ENCODE peak calls at places on chromosomes 6 and 20, in nine cellular contexts. O, I, F, U, A, L, J, E and Y are unnamed samples.

GRCh38 chr20:47336013-47336754 is 20.3 kb downstream of the ZMYND8 start:
- DNase-seq in O (no peak), I (peak; percentile 83), F (peak; percentile 28), U (no peak), A (peak; percentile 8), L (peak; percentile 79), J (peak; percentile 46), E (no peak), Y (no peak)

GRCh38 chr20:51042064-51042463 is 19.2 kb upstream of the KCNG1 start:
- DNase-seq in O (no peak), I (peak; percentile 35), F (no peak), U (no peak), A (no peak), L (no peak), J (no peak), E (no peak), Y (no peak)

GRCh38 chr6:50608421-50608820 is 104.9 kb upstream of the TFAP2D start:
- DNase-seq in O (no peak), I (no peak), F (no peak), U (no peak), A (no peak), L (no peak), J (no peak), E (no peak), Y (no peak)

GRCh38 chr20:36604952-36605308 is 649 bp upstream of the RAB5IF start:
- DNase-seq in O (peak; percentile 64), I (no peak), F (peak; percentile 28), U (no peak), A (peak; percentile 49), L (peak; percentile 37), J (peak; percentile 59), E (peak; percentile 28), Y (no peak)

GRCh38 chr20:47115694-47116093 is 221.1 kb downstream of the EYA2 start:
- DNase-seq in O (no peak), I (no peak), F (no peak), U (no peak), A (no peak), L (no peak), J (no peak), E (no peak), Y (no peak)

GRCh38 chr6:26216015-26216885 is 129.0 kb downstream of the HFE start:
- DNase-seq in O (no peak), I (peak; percentile 98), F (no peak), U (peak; percentile 68), A (peak; percentile 60), L (peak; percentile 58), J (peak; percentile 74), E (peak; percentile 47), Y (peak; percentile 98)

GRCh38 chr6:107318100-107318736 is 141.1 kb downstream of the PDSS2 start:
- DNase-seq in O (peak; percentile 57), I (peak; percentile 19), F (peak; percentile 20), U (peak; percentile 73), A (peak; percentile 56), L (peak; percentile 16), J (peak; percentile 55), E (peak; percentile 62), Y (peak; percentile 67)

GRCh38 chr6:124719951-124720350 is 242.3 kb upstream of the RNF217 start:
- DNase-seq in O (no peak), I (no peak), F (no peak), U (no peak), A (no peak), L (no peak), J (no peak), E (no peak), Y (no peak)

GRCh38 chr20:37990571-37991151 is 42.6 kb downstream of the TTI1 start:
- DNase-seq in O (peak; percentile 82), I (peak; percentile 91), F (peak; percentile 64), U (peak; percentile 56), A (peak; percentile 56), L (no peak), J (no peak), E (peak; percentile 36), Y (no peak)

GRCh38 chr20:37989601-37990001 is 43.7 kb downstream of the TTI1 start:
- DNase-seq in O (peak; percentile 82), I (peak; percentile 14), F (peak; percentile 34), U (no peak), A (no peak), L (no peak), J (no peak), E (peak; percentile 46), Y (no peak)

GRCh38 chr20:37987602-37988290 is 45.5 kb downstream of the TTI1 start:
- DNase-seq in O (no peak), I (no peak), F (no peak), U (peak; percentile 83), A (no peak), L (no peak), J (no peak), E (no peak), Y (no peak)

GRCh38 chr20:37986873-37987601 is 46.2 kb downstream of the TTI1 start:
- DNase-seq in O (peak; percentile 85), I (no peak), F (peak; percentile 68), U (peak; percentile 84), A (peak; percentile 76), L (peak; percentile 23), J (no peak), E (peak; percentile 62), Y (no peak)

DNA sequence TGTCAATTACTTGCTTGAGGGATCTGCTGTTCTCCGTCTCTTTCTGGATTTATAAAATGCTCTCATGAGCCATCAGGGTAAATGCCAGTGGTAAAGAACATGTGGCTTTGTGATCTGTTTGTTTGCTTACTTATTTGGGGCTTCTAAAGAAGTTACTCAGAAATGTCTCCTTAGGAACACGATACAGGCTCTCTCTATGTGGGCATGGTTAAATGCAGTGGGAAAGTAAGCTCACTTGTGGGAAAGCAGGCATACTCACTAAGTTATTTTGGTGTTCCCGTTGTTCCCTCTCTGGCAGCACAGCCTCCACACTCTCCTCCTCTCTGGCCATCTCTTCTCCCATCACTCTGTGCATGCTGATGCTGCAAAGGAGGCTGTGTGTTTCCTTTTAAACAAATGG is 44.7 kb downstream of the TTI1 start:
- DNase-seq in O (no peak), I (no peak), F (no peak), U (no peak), A (no peak), L (no peak), J (no peak), E (no peak), Y (no peak)
- H3K4me1 ChIP-seq in O (peaks cover 78% of the 10 kb centered on the region), I (peaks cover 42% of the 10 kb centered on the region), F (peaks cover 94% of the 10 kb centered on the region), U (peaks cover 63% of the 10 kb centered on the region), A (no peaks in the 10 kb centered on the region), L (no peaks in the 10 kb centered on the region), J (peaks cover 4% of the 10 kb centered on the region), E (peaks cover 56% of the 10 kb centered on the region), Y (peaks cover 42% of the 10 kb centered on the region)

GRCh38 chr6:43776115-43776798 is 6.2 kb downstream of the VEGFA start:
- DNase-seq in O (peak; percentile 32), I (no peak), F (no peak), U (no peak), A (peak; percentile 48), L (no peak), J (no peak), E (peak; percentile 75), Y (no peak)

GRCh38 chr6:43774776-43775583 is 5.0 kb downstream of the VEGFA start:
- DNase-seq in O (peak; percentile 87), I (peak; percentile 69), F (peak; percentile 74), U (peak; percentile 75), A (peak; percentile 72), L (peak; percentile 73), J (peak; percentile 81), E (peak; percentile 82), Y (peak; percentile 85)

GRCh38 chr6:43772571-43773049 is 2.6 kb downstream of the VEGFA start:
- DNase-seq in O (no peak), I (no peak), F (peak; percentile 54), U (peak; percentile 56), A (no peak), L (no peak), J (no peak), E (peak; percentile 71), Y (peak; percentile 36)

GRCh38 chr6:43773050-43773956 is 3.3 kb downstream of the VEGFA start:
- DNase-seq in O (peak; percentile 76), I (peak; percentile 62), F (peak; percentile 54), U (peak; percentile 76), A (peak; percentile 68), L (peak; percentile 41), J (no peak), E (peak; percentile 82), Y (peak; percentile 67)

DNA sequence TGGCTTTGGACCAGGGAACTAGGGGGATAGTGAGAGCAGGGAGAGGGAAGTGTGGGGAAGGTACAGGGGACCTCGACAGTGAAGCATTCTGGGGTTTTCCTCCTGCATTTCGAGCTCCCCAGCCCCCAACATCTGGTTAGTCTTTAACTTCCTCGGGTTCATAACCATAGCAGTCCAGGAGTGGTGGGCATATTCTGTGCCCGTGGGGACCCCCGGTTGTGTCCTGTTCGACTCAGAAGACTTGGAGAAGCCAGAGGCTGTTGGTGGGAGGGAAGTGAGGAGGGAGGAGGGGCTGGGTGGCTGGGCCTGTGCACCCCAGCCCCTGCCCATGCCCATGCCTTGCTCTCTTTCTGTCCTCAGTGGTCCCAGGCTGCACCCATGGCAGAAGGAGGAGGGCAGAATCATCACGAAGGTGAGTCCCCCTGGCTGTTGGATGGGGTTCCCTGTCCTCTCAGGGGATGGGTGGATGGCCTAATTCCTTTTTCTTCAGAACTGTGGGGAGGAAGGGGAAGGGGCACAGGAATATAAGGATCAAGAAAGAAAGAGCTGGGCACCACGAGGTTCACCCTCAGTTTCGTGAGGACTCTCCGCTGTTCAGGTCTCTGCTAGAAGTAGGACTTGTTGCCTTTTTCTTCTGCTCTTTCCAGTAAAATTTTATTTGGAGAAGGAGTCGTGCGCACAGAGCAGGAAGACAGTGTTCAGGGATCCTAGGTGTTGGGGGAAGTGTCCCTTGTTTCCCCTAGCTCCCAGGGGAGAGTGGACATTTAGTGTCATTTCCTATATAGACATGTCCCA is 4.2 kb downstream of the VEGFA start:
- DNase-seq in O (no peak), I (no peak), F (no peak), U (no peak), A (no peak), L (no peak), J (no peak), E (no peak), Y (no peak)
- H3K4me1 ChIP-seq in O (peaks cover 50% of the 10 kb centered on the region), I (peaks cover 28% of the 10 kb centered on the region), F (peaks cover 62% of the 10 kb centered on the region), U (peaks cover 23% of the 10 kb centered on the region), A (no peaks in the 10 kb centered on the region), L (peaks cover 5% of the 10 kb centered on the region), J (peaks cover 13% of the 10 kb centered on the region), E (peaks cover 71% of the 10 kb centered on the region), Y (peaks cover 15% of the 10 kb centered on the region)

DNA sequence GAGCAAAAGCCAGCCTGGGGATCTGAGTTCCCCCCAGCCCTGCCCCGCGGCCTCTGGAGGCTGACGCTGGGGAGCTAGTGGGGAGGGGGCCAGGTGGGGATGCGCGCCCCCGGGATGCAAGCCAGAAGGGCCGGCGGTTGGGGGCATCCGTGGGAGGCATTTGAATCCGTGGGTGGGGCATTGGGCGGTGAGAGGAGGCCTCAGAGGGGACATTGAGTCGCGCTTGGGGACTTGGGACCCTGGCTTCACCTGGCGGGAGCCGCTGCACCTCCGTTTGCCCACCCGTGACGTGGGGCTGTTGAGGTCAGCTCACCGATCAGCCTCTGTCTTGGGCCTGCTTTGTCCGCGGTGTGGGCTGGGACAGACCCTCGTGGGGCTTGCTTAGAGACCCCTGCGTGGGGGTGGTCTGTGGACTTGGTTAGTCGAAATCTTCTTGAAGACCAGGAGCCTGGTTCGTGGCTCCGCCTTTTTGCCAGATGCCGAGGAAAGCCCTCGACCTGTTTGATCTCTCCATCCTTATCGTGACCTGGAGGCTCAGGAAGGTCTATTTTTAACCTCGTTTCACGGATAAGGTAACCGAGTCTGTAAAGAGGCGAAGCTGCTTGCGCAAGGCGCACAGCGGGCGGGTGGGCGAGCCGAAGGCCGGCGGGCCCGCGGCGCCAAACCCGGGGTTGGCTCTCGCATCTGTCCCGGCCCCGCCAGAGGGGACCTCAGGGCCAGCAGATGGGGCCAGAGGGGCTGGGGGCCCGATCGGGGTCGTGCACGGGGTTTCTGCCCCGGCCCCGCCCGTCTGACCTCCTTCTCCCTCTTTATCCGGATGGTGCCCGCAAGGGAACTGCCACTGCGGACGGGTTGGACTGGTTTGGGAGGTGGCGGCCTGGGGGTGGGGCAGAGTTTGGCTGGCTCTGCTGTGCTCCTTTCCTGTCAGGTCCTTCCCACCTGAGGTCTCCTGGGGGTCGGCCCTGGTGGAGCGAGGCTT is 8.3 kb downstream of the FAM110A start:
- DNase-seq in O (peak; percentile 80), I (peak; percentile 67), F (no peak), U (no peak), A (no peak), L (no peak), J (no peak), E (peak; percentile 72), Y (no peak)
- H3K4me1 ChIP-seq in O (peaks cover 72% of the 10 kb centered on the region), I (peaks cover 47% of the 10 kb centered on the region), F (peaks cover 18% of the 10 kb centered on the region), U (no peaks in the 10 kb centered on the region), A (no peaks in the 10 kb centered on the region), L (peaks cover 14% of the 10 kb centered on the region), J (peaks cover 5% of the 10 kb centered on the region), E (peaks cover 29% of the 10 kb centered on the region), Y (peaks cover 27% of the 10 kb centered on the region)

GRCh38 chr6:159833556-159833955 is 33.5 kb downstream of the PNLDC1 start:
- DNase-seq in O (no peak), I (no peak), F (no peak), U (no peak), A (no peak), L (no peak), J (no peak), E (no peak), Y (no peak)

GRCh38 chr6:159829515-159829914 is 29.4 kb downstream of the PNLDC1 start:
- DNase-seq in O (peak; percentile 2), I (no peak), F (no peak), U (no peak), A (no peak), L (no peak), J (no peak), E (no peak), Y (no peak)

GRCh38 chr6:159832941-159833340 is 32.9 kb downstream of the PNLDC1 start:
- DNase-seq in O (no peak), I (no peak), F (no peak), U (no peak), A (no peak), L (no peak), J (no peak), E (no peak), Y (no peak)

GRCh38 chr6:159830481-159831372 is 30.7 kb downstream of the PNLDC1 start:
- DNase-seq in O (no peak), I (no peak), F (no peak), U (no peak), A (no peak), L (no peak), J (no peak), E (no peak), Y (peak; percentile 52)

DNA sequence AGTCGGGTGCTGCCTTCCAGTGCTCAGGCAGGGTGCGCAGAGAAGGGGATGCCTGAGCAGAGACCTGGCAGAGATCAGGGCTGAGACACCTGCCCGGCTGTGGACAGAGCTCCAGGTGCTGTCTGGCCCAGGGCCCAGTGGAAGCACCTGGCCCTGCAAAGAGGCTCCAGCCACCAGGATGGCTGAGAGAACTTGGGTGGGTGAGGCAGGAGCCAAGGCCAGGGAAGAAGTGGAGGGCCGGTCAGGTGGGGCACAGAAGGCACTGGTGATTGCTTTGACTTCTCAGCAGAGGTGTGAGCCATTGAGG is 31.2 kb downstream of the PNLDC1 start:
- DNase-seq in O (peak; percentile 43), I (no peak), F (no peak), U (no peak), A (no peak), L (no peak), J (no peak), E (peak; percentile 73), Y (no peak)
- H3K4me1 ChIP-seq in O (no peaks in the 10 kb centered on the region), I (no peaks in the 10 kb centered on the region), F (peaks cover 11% of the 10 kb centered on the region), U (no peaks in the 10 kb centered on the region), A (no peaks in the 10 kb centered on the region), L (no peaks in the 10 kb centered on the region), J (peaks cover 2% of the 10 kb centered on the region), E (peaks cover 12% of the 10 kb centered on the region), Y (peaks cover 27% of the 10 kb centered on the region)